ENCODE peak calls at places on chromosomes 3 and 15, in seven cellular contexts. F is HT1080, B is osteoblast, U is KBM-7, R is dermis blood vessel endothelial cell, Y is Caki2, M is activated gamma-delta T cell treated with Interleukin-2 at 50 U/mL for 16 hours. K is an unnamed sample.

GRCh38 chr15:25884354-25884753 is 21.2 kb upstream of the ATP10A start:
- DNase-seq in F (no peak), B (no peak), U (no peak), R (no peak), Y (peak; percentile 34), M (no peak), K (no peak)

GRCh38 chr3:48985977-48986376 is 4.1 kb upstream of the P4HTM start:
- DNase-seq in F (no peak), B (no peak), U (no peak), R (no peak), Y (no peak), M (no peak), K (no peak)

GRCh38 chr15:58770519-58770856 is 614 bp upstream of the MINDY2 start:
- DNase-seq in F (no peak), B (peak; percentile 92), U (no peak), R (peak; percentile 70), Y (no peak), M (no peak), K (peak; percentile 73)

GRCh38 chr3:13451301-13451673 is 28.8 kb upstream of the HDAC11 start:
- DNase-seq in F (no peak), B (no peak), U (no peak), R (no peak), Y (no peak), M (no peak), K (peak; percentile 42)

GRCh38 chr3:197547618-197548017 is 8.2 kb downstream of the BDH1 start:
- DNase-seq in F (no peak), B (peak; percentile 62), U (no peak), R (no peak), Y (no peak), M (no peak), K (no peak)

GRCh38 chr15:79897701-79898113 is 893 bp upstream of the MTHFS start:
- DNase-seq in F (no peak), B (peak; percentile 50), U (peak; percentile 46), R (no peak), Y (no peak), M (no peak), K (no peak)

GRCh38 chr15:69893863-69894262 is 203.9 kb downstream of the TLE3 start:
- DNase-seq in F (peak; percentile 35), B (peak; percentile 89), U (no peak), R (no peak), Y (peak; percentile 23), M (no peak), K (peak; percentile 37)

GRCh38 chr15:81385110-81386076 is 11.4 kb upstream of the TMC3 start:
- DNase-seq in F (no peak), B (no peak), U (no peak), R (no peak), Y (no peak), M (no peak), K (no peak)

GRCh38 chr3:143188881-143189280 is 69.3 kb downstream of the CHST2 start:
- DNase-seq in F (no peak), B (no peak), U (no peak), R (no peak), Y (no peak), M (no peak), K (no peak)

GRCh38 chr15:60575995-60576394 is 97.1 kb upstream of the ICE2 start:
- DNase-seq in F (peak; percentile 12), B (peak; percentile 64), U (no peak), R (no peak), Y (no peak), M (no peak), K (no peak)

GRCh38 chr15:35444557-35445204 is 101.3 kb downstream of the DPH6 start:
- DNase-seq in F (peak; percentile 42), B (no peak), U (peak; percentile 54), R (peak; percentile 77), Y (peak; percentile 49), M (no peak), K (peak; percentile 67)

K was measured in ELR.